ENCODE peak calls at places on chromosome 5, in six cellular contexts. I is upper lobe of left lung, U is astrocyte of the spinal cord, X is fibroblast of mammary gland, S is coronary artery, O is kidney. J is an unnamed sample.

GRCh38 chr5:31007672-31008071 is 185.8 kb upstream of the CDH6 start:
- DNase-seq in U (no peak), X (no peak), I (no peak), O (no peak), S (no peak), J (no peak)

GRCh38 chr5:9173281-9174048 is 372.4 kb downstream of the SEMA5A start:
- DNase-seq in U (peak; percentile 77), S (no peak), X (peak; percentile 94), I (no peak), O (no peak), J (peak; percentile 77)

GRCh38 chr5:5494489-5495402 is 72.3 kb downstream of the ICE1 start:
- DNase-seq in X (peak; percentile 45), S (no peak), O (peak; percentile 92), U (peak; percentile 47), I (peak; percentile 96), J (peak; percentile 13)

GRCh38 chr5:142542906-142543305 is 143.0 kb downstream of the FGF1 start:
- DNase-seq in O (no peak), I (no peak), U (peak; percentile 26), S (no peak), X (peak; percentile 80), J (peak; percentile 50)

GRCh38 chr5:169742773-169743296 is 105.8 kb downstream of the DOCK2 start:
- DNase-seq in U (peak; percentile 97), X (peak; percentile 65), S (no peak), I (no peak), O (no peak), J (peak; percentile 87)

GRCh38 chr5:25544652-25545249 is 900.0 kb upstream of the CDH10 start:
- DNase-seq in U (peak; percentile 36), X (peak; percentile 1), I (no peak), O (no peak), S (no peak), J (no peak)

GRCh38 chr5:130324953-130325671 is 420.8 kb downstream of the CHSY3 start:
- DNase-seq in X (no peak), S (no peak), O (no peak), U (peak; percentile 22), I (no peak), J (no peak)

GRCh38 chr5:124365491-124365890 is 380.9 kb downstream of the ZNF608 start:
- DNase-seq in I (no peak), X (no peak), O (no peak), S (no peak), U (no peak), J (no peak)

GRCh38 chr5:130074820-130075219 is 170.6 kb downstream of the CHSY3 start:
- DNase-seq in I (no peak), S (no peak), O (no peak), X (no peak), U (no peak), J (no peak)

GRCh38 chr5:173306695-173307094 is 21.5 kb downstream of the STC2 start:
- DNase-seq in O (no peak), X (no peak), S (no peak), I (no peak), U (no peak), J (no peak)

GRCh38 chr5:7529880-7530279 is 133.9 kb downstream of the ADCY2 start:
- DNase-seq in X (no peak), O (no peak), U (no peak), I (no peak), S (no peak), J (no peak)

GRCh38 chr5:40605295-40605958 is 74.3 kb upstream of the PTGER4 start:
- DNase-seq in O (no peak), I (no peak), S (no peak), U (peak; percentile 36), X (peak; percentile 28), J (no peak)

GRCh38 chr5:42840279-42840678 is 28.6 kb upstream of the SELENOP start:
- DNase-seq in I (peak; percentile 21), U (peak; percentile 92), X (peak; percentile 97), O (peak; percentile 72), S (no peak), J (peak; percentile 33)

GRCh38 chr5:112628219-112628618 is 109.5 kb upstream of the APC start:
- DNase-seq in U (no peak), O (no peak), X (no peak), S (no peak), I (no peak), J (no peak)

GRCh38 chr5:125575561-125576504 is 829.4 kb upstream of the ZNF608 start:
- DNase-seq in S (no peak), U (peak; percentile 43), I (no peak), X (no peak), O (peak; percentile 51), J (no peak)

GRCh38 chr5:124519396-124519795 is 227.0 kb downstream of the ZNF608 start:
- DNase-seq in I (no peak), X (peak; percentile 88), S (no peak), O (no peak), U (peak; percentile 79), J (peak; percentile 42)

GRCh38 chr5:11584008-11584407 is 320.2 kb downstream of the CTNND2 start:
- DNase-seq in U (no peak), I (no peak), O (no peak), S (no peak), X (peak; percentile 56), J (no peak)

GRCh38 chr5:61881821-61882220 is 424.2 kb upstream of the KIF2A start:
- DNase-seq in X (peak; percentile 20), I (no peak), O (peak; percentile 68), U (peak; percentile 53), S (no peak), J (no peak)

GRCh38 chr5:158560170-158560569 is 539.5 kb downstream of the EBF1 start:
- DNase-seq in I (no peak), X (peak; percentile 67), U (peak; percentile 12), S (no peak), O (no peak), J (no peak)

GRCh38 chr5:54404568-54404967 is 50.9 kb upstream of the HSPB3 start:
- DNase-seq in U (no peak), I (no peak), S (no peak), X (no peak), O (no peak), J (no peak)

GRCh38 chr5:69167488-69167845 is 517 bp downstream of the CCNB1 start:
- DNase-seq in I (no peak), U (peak; percentile 16), S (no peak), X (peak; percentile 7), O (no peak), J (no peak)

GRCh38 chr5:38765461-38765861 is 80.4 kb upstream of the OSMR start:
- DNase-seq in U (peak; percentile 83), S (no peak), I (no peak), X (no peak), O (no peak), J (no peak)

GRCh38 chr5:448061-448765 is 5.2 kb downstream of the EXOC3 start:
- DNase-seq in O (peak; percentile 82), S (peak; percentile 72), I (peak; percentile 73), X (no peak), U (no peak), J (no peak)

GRCh38 chr5:56763711-56764466 is 51.5 kb upstream of the MAP3K1 start:
- DNase-seq in O (peak; percentile 85), X (peak; percentile 8), S (no peak), U (peak; percentile 47), I (no peak), J (peak; percentile 13)

GRCh38 chr5:164742025-164742424 is 1236.6 kb downstream of the MAT2B start:
- DNase-seq in S (no peak), I (no peak), U (no peak), O (no peak), X (no peak), J (no peak)

GRCh38 chr5:150155258-150156032 is at the start of gene PDGFRB:
- DNase-seq in X (peak; percentile 91), U (peak; percentile 90), I (peak; percentile 86), S (peak; percentile 98), O (peak; percentile 95), J (peak; percentile 83)

DNA sequence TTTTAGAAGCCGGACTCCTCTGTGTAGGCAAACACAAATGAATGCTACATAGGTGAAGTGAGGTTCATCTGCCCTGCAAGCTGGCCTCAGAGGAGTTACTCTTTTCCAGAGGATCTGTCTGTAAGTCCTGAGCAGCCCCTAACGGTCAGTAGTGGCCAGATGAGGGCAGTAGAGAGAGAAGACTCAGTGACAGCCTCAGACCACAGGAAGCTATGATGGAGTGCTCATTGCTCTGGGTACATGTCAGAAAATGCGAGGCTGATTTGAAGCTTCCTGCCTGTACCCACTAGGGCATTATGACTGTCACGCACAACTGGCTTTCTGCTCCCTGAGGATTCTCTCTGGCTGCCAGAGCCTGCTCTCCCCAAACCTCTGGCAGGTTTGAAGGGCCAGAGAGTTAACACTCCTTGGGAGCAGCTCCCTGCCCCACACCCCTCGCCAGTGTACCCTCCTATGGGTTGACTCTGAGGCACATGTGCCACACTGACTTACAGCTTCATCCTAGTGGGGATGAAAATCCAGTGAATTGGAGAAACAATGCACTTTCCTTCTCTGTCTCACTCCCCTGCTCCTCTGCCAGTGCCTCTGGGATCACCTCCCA is 141.5 kb downstream of the GABRG2 start:
- DNase-seq in X (no peak), S (no peak), I (no peak), O (no peak), U (no peak), J (no peak)
- TF ChIP-seq CTCF in X (peak; percentile 4), S (no peak), I (no peak), O (peak; percentile 52), U (no peak), J (no peak)

GRCh38 chr5:3080366-3080765 is 328.9 kb upstream of the IRX2 start:
- DNase-seq in I (peak; percentile 68), U (no peak), S (no peak), X (no peak), O (no peak), J (no peak)

GRCh38 chr5:3077684-3078083 is 326.2 kb upstream of the IRX2 start:
- DNase-seq in O (no peak), I (no peak), X (no peak), S (no peak), U (no peak), J (no peak)

DNA sequence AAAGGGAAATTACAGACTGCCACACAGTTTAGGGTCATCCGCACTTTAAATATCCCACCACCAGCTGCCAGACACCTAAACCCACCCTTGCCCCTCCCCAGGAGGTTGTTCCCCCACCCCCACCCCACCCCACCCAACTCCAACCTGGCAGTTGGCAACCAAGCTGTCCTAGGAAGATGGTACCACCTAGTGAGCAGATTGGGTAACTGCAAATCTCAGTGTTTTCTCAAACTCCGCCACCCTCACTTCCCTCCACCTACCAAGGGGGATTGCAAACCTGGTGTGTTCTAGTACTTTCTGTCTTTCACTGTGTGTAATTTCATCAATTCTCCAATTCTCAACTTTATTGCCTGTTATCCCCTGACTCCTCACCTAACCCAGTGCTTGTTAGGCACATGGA is 323.8 kb upstream of the IRX2 start:
- DNase-seq in S (no peak), O (no peak), X (no peak), U (no peak), I (no peak), J (no peak)
- TF ChIP-seq CTCF in S (no peak), O (no peak), X (no peak), U (no peak), I (no peak), J (no peak)

GRCh38 chr5:177303925-177304391 is 359 bp downstream of the PRELID1 start:
- DNase-seq in U (no peak), S (peak; percentile 74), O (no peak), X (no peak), I (no peak), J (no peak)
- TF ChIP-seq CTCF in U (no peak), S (no peak), O (no peak), X (no peak), I (no peak), J (no peak)

DNA sequence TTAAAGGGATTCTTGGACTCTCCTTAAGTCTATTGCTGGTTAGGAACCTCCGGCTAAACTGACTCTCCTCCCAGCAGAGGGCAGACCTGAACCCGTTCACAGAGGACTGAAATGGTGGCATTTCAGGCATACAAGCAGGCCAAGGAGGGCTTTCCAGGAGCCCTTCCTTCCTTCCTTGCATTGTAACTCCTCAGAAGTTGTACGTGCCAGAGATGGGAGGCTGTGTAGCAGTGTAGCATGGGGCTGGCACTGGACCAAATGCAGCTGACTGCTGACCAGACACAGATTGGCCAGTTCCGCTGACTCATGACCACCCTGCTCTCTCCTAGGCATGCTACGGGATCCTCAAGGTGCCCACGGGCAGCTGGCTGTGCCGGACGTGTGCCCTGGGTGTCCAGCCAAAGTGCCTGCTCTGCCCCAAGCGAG is 36.4 kb downstream of the JADE2 start:
- DNase-seq in X (peak; percentile 81), U (peak; percentile 73), S (no peak), I (no peak), O (peak; percentile 77), J (peak; percentile 44)
- TF ChIP-seq CTCF in X (peak; percentile 46), U (peak; percentile 62), S (no peak), I (no peak), O (peak; percentile 34), J (peak; percentile 73)

J was measured in HFFc6.